ENCODE peak calls at places on chromosomes 12 and 14, in five cellular contexts. F is RWPE1, J is H9, X is A549, Q is choroid plexus epithelial cell. E is an unnamed sample.

GRCh38 chr12:25699454-25699853 is 146.4 kb upstream of the LMNTD1 start:
- DNase-seq in F (no peak), J (no peak), X (no peak), Q (peak; percentile 70), E (no peak)

GRCh38 chr14:68607081-68607851 is 185.6 kb downstream of the ZFP36L1 start:
- DNase-seq in F (no peak), J (no peak), X (no peak), Q (peak; percentile 59), E (no peak)

GRCh38 chr12:92462049-92462448 is 240.7 kb upstream of the PLEKHG7 start:
- DNase-seq in F (no peak), J (no peak), X (no peak), Q (peak; percentile 75), E (no peak)

GRCh38 chr12:110124184-110124995 is at the start of gene IFT81:
- DNase-seq in F (peak; percentile 95), J (peak; percentile 95), X (peak; percentile 96), Q (peak; percentile 95), E (peak; percentile 97)

GRCh38 chr12:90896164-90896563 is 58.8 kb downstream of the CCER1 start:
- DNase-seq in F (peak; percentile 26), J (no peak), X (no peak), Q (peak; percentile 83), E (no peak)

GRCh38 chr12:2640281-2640680 is 154.5 kb upstream of the FKBP4 start:
- DNase-seq in F (peak; percentile 33), J (no peak), X (peak; percentile 29), Q (no peak), E (no peak)

GRCh38 chr12:24822121-24822899 is 126.6 kb downstream of the BCAT1 start:
- DNase-seq in F (no peak), J (no peak), X (no peak), Q (peak; percentile 97), E (no peak)

GRCh38 chr14:81348086-81348485 is 52.0 kb downstream of the STON2 start:
- DNase-seq in F (no peak), J (no peak), X (no peak), Q (no peak), E (no peak)

GRCh38 chr12:752673-753400 is 458 bp downstream of the WNK1 start:
- DNase-seq in F (no peak), J (peak; percentile 39), X (peak; percentile 66), Q (peak; percentile 38), E (peak; percentile 22)

GRCh38 chr12:56029166-56029519 is 8.3 kb downstream of the IKZF4 start:
- DNase-seq in F (no peak), J (no peak), X (no peak), Q (no peak), E (no peak)

GRCh38 chr14:103404920-103405319 is 19.7 kb downstream of the MARK3 start:
- DNase-seq in F (no peak), J (no peak), X (no peak), Q (peak; percentile 97), E (no peak)

GRCh38 chr14:27605298-27605697 is 1007.5 kb upstream of the NOVA1 start:
- DNase-seq in F (no peak), J (no peak), X (no peak), Q (no peak), E (no peak)

GRCh38 chr12:66409195-66409871 is 107.0 kb downstream of the HELB start:
- DNase-seq in F (no peak), J (peak; percentile 70), X (peak; percentile 59), Q (peak; percentile 87), E (no peak)

GRCh38 chr12:25767613-25768012 is 190.9 kb upstream of the RASSF8 start:
- DNase-seq in F (no peak), J (no peak), X (no peak), Q (no peak), E (no peak)

GRCh38 chr12:68794653-68795253 is 13.2 kb upstream of the MDM2 start:
- DNase-seq in F (peak; percentile 15), J (no peak), X (no peak), Q (peak; percentile 60), E (no peak)

GRCh38 chr14:91727121-91727520 is 4.8 kb downstream of the CATSPERB start:
- DNase-seq in F (no peak), J (no peak), X (no peak), Q (no peak), E (no peak)

GRCh38 chr12:120199025-120199424 is 1.9 kb downstream of the RPLP0 start:
- DNase-seq in F (no peak), J (no peak), X (no peak), Q (no peak), E (no peak)

GRCh38 chr14:76752744-76753143 is 8.5 kb upstream of the VASH1 start:
- DNase-seq in F (no peak), J (no peak), X (no peak), Q (no peak), E (no peak)

GRCh38 chr12:131454418-131455217 is 256.3 kb upstream of the SFSWAP start:
- DNase-seq in F (peak; percentile 54), J (peak; percentile 95), X (peak; percentile 84), Q (peak; percentile 3), E (no peak)

GRCh38 chr12:100141666-100141997 is 1.0 kb downstream of the BLTP3B start:
- DNase-seq in F (peak; percentile 61), J (no peak), X (peak; percentile 77), Q (peak; percentile 92), E (no peak)

GRCh38 chr12:21677622-21678277 is 20.1 kb upstream of the LDHB start:
- DNase-seq in F (no peak), J (no peak), X (peak; percentile 14), Q (no peak), E (no peak)

GRCh38 chr12:11650697-11651281 is 1.3 kb downstream of the ETV6 start:
- DNase-seq in F (no peak), J (no peak), X (no peak), Q (peak; percentile 60), E (no peak)

GRCh38 chr12:64756371-64756770 is 2.8 kb downstream of the GNS start:
- DNase-seq in F (no peak), J (no peak), X (no peak), Q (no peak), E (no peak)

GRCh38 chr14:21071225-21072041 is 1.3 kb downstream of the ARHGEF40 start:
- DNase-seq in F (peak; percentile 42), J (peak; percentile 92), X (peak; percentile 58), Q (peak; percentile 95), E (peak; percentile 75)

GRCh38 chr14:104293231-104293841 is 154.9 kb downstream of the KIF26A start:
- DNase-seq in F (no peak), J (peak; percentile 29), X (no peak), Q (no peak), E (peak; percentile 8)

GRCh38 chr14:51938137-51938536 is 51.2 kb upstream of the RTRAF start:
- DNase-seq in F (no peak), J (no peak), X (no peak), Q (peak; percentile 57), E (no peak)

DNA sequence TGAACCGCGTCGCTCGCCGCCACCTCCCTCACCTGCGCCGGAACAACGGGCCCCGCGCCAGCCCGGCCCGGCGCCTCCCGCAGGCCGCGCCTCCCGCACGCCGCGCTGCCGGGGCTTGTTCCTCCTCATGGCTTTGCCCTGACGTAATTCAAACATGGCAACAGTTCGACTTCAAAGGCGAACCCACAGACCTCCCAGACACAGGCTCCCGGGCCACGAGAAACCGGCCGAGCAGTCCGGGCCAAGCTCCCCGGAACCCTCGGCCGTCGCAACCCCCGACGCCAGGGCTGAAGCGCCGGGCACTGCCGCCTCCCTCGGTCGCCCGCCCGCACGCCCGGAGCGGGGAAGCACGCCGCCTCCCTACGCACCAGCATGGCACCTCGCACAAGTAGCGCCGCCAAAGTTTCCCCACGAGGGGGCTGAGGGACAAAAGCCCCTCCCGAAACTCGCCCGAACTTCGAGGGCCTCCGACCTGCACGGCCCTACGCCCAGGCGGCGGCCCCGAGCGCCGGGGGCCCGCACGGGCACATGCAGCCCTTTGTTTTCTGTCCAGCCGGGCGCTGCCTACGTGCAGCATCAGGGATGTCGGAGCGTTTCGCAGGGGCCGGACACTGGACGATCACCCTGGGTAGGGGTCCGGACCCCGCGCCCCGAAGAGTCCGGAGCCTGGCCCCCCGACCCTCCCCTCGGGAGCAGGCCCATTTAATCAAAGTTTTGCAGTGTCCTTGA is 1.7 kb downstream of the SINHCAF start:
- DNase-seq in F (peak; percentile 72), J (peak; percentile 71), X (peak; percentile 85), Q (peak; percentile 86), E (peak; percentile 77)
- TF ChIP-seq CTCF in F (no peak), J (peak; percentile 40), X (no peak), Q (no peak), E (no peak)

GRCh38 chr12:132544173-132544468 is 54.2 kb downstream of the FBRSL1 start:
- DNase-seq in F (no peak), J (no peak), X (no peak), Q (no peak), E (no peak)
- TF ChIP-seq CTCF in F (no peak), J (peak; percentile 34), X (no peak), Q (peak; percentile 24), E (no peak)

GRCh38 chr14:95611293-95611880 is 74.8 kb upstream of the TCL1B start:
- DNase-seq in F (no peak), J (no peak), X (no peak), Q (no peak), E (no peak)

GRCh38 chr14:95614335-95614734 is 71.9 kb upstream of the TCL1B start:
- DNase-seq in F (no peak), J (no peak), X (peak; percentile 6), Q (no peak), E (no peak)

GRCh38 chr14:95609398-95609990 is 74.6 kb downstream of the GLRX5 start:
- DNase-seq in F (no peak), J (peak; percentile 69), X (peak; percentile 53), Q (peak; percentile 37), E (no peak)
- TF ChIP-seq CTCF in F (no peak), J (peak; percentile 87), X (peak; percentile 45), Q (peak; percentile 58), E (peak; percentile 56)

GRCh38 chr12:49223590-49224369 is 34.9 kb upstream of the TUBA1A start:
- DNase-seq in F (no peak), J (no peak), X (no peak), Q (no peak), E (no peak)

GRCh38 chr12:49227701-49228100 is 37.2 kb upstream of the TUBA1C start:
- DNase-seq in F (no peak), J (no peak), X (no peak), Q (no peak), E (no peak)

GRCh38 chr12:49228653-49229052 is 36.2 kb upstream of the TUBA1C start:
- DNase-seq in F (no peak), J (no peak), X (no peak), Q (no peak), E (no peak)

GRCh38 chr12:49223122-49223521 is 34.2 kb upstream of the TUBA1A start:
- DNase-seq in F (no peak), J (no peak), X (no peak), Q (no peak), E (no peak)

DNA sequence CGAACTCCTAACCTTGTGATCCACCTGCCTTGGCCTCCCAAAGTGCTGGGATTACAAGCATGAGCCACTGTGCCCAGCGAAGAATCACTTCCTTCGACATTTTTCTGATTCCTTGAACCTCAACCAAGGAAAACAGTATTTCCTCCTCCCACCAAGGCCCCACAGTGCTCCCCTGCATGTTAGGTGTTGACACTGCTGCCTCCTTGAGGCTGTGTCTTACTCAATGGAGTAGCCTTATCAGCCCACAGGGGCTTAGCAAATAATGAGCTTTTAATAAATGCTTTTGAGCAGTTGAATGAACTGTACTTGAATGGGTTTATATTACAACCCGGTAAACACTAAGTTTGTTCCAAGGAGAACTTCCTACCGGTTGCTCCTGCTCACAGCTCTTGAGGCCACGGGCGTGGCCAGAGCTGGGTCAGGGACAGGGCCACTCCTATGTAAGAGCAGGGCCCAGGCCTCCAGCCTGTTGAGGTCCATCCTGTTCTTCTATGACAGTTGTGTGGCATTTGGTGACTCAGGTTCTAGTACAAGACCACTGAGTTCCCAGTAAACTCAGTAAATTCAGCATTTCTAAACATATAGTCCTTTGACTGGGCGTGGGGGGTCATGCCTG is 36.8 kb upstream of the TUBA1A start:
- DNase-seq in F (no peak), J (peak; percentile 42), X (peak; percentile 44), Q (peak; percentile 77), E (no peak)
- TF ChIP-seq CTCF in F (no peak), J (peak; percentile 34), X (no peak), Q (peak; percentile 49), E (no peak)

E was measured in mesothelial cell of epicardium.